ENCODE peak calls at places on chromosomes 5 and 9, in five cellular contexts. X is lung, L is fibroblast of mammary gland, P is foreskin fibroblast, I is MG63. S is an unnamed sample.

GRCh38 chr5:14386882-14387575 is 194.6 kb upstream of the OTULINL start:
- DNase-seq in X (no peak), L (no peak), P (no peak), I (no peak), S (no peak)

GRCh38 chr5:83931969-83932368 is 211.3 kb upstream of the HAPLN1 start:
- DNase-seq in X (no peak), L (no peak), P (no peak), I (no peak), S (no peak)

GRCh38 chr9:82153032-82153431 is 164.5 kb downstream of the SPATA31D1 start:
- DNase-seq in X (no peak), L (no peak), P (no peak), I (no peak), S (no peak)

GRCh38 chr5:109454726-109455505 is 45.1 kb upstream of the PJA2 start:
- DNase-seq in X (no peak), L (peak), P (peak), I (peak), S (peak)

GRCh38 chr5:15446552-15446951 is 53.4 kb upstream of the FBXL7 start:
- DNase-seq in X (no peak), L (peak), P (no peak), I (no peak), S (peak)

GRCh38 chr5:126054593-126055347 is 368.4 kb upstream of the GRAMD2B start:
- DNase-seq in X (no peak), L (no peak), P (no peak), I (no peak), S (no peak)

GRCh38 chr5:172806897-172807672 is 27.0 kb upstream of the ERGIC1 start:
- DNase-seq in X (peak), L (peak), P (peak), I (peak), S (peak)

GRCh38 chr9:95386843-95387242 is 69.3 kb upstream of the FANCC start:
- DNase-seq in X (no peak), L (no peak), P (no peak), I (no peak), S (no peak)

GRCh38 chr9:105964171-105964570 is 269.8 kb downstream of the TMEM38B start:
- DNase-seq in X (no peak), L (no peak), P (no peak), I (no peak), S (no peak)

GRCh38 chr9:110891760-110892159 is 146.5 kb downstream of the LPAR1 start:
- DNase-seq in X (no peak), L (peak), P (peak), I (no peak), S (peak)

GRCh38 chr5:62714246-62714645 is 135.6 kb downstream of the LRRC70 start:
- DNase-seq in X (no peak), L (no peak), P (no peak), I (no peak), S (no peak)

GRCh38 chr9:110095776-110096175 is 112.2 kb downstream of the C9orf152 start:
- DNase-seq in X (no peak), L (peak), P (peak), I (no peak), S (peak)

GRCh38 chr5:159826351-159827222 is 89.7 kb upstream of the ADRA1B start:
- DNase-seq in X (peak), L (peak), P (peak), I (peak), S (peak)

GRCh38 chr5:1508679-1509290 is 15.0 kb downstream of the LPCAT1 start:
- DNase-seq in X (no peak), L (no peak), P (no peak), I (peak), S (no peak)
- H3K4me3 ChIP-seq in X (no peak), L (no peak), P (no peak), I (no peak), S (no peak)

GRCh38 chr5:139787257-139787567 is 8.4 kb upstream of the PSD2 start:
- DNase-seq in X (no peak), L (no peak), P (no peak), I (no peak), S (no peak)
- H3K4me3 ChIP-seq in X (no peak), L (no peak), P (no peak), I (peak), S (no peak)

GRCh38 chr9:134226221-134226930 is 62.0 kb upstream of the RNU6ATAC start:
- DNase-seq in X (no peak), L (peak), P (peak), I (no peak), S (peak)
- H3K4me3 ChIP-seq in X (no peak), L (no peak), P (no peak), I (no peak), S (no peak)

GRCh38 chr5:180438785-180439780 is 55.1 kb upstream of the CNOT6 start:
- DNase-seq in X (no peak), L (no peak), P (no peak), I (no peak), S (no peak)
- H3K4me3 ChIP-seq in X (no peak), L (no peak), P (no peak), I (no peak), S (no peak)

GRCh38 chr5:56829137-56829536 is 13.8 kb downstream of the MAP3K1 start:
- DNase-seq in X (no peak), L (no peak), P (no peak), I (no peak), S (no peak)
- H3K4me3 ChIP-seq in X (no peak), L (no peak), P (no peak), I (no peak), S (no peak)

GRCh38 chr5:1881731-1882336 is 891 bp downstream of the IRX4 start:
- DNase-seq in X (no peak), L (no peak), P (no peak), I (no peak), S (no peak)

GRCh38 chr5:1884638-1885475 is 2.1 kb upstream of the IRX4 start:
- DNase-seq in X (no peak), L (no peak), P (no peak), I (no peak), S (no peak)

GRCh38 chr5:1882337-1883119 is at the start of gene IRX4:
- DNase-seq in X (no peak), L (peak), P (peak), I (peak), S (peak)

GRCh38 chr5:1883925-1884637 is 1.4 kb upstream of the IRX4 start:
- DNase-seq in X (no peak), L (no peak), P (no peak), I (no peak), S (no peak)

GRCh38 chr5:1883120-1883924 is 597 bp upstream of the IRX4 start:
- DNase-seq in X (no peak), L (no peak), P (no peak), I (peak), S (no peak)
- H3K4me3 ChIP-seq in X (no peak), L (no peak), P (no peak), I (peak), S (no peak)

DNA sequence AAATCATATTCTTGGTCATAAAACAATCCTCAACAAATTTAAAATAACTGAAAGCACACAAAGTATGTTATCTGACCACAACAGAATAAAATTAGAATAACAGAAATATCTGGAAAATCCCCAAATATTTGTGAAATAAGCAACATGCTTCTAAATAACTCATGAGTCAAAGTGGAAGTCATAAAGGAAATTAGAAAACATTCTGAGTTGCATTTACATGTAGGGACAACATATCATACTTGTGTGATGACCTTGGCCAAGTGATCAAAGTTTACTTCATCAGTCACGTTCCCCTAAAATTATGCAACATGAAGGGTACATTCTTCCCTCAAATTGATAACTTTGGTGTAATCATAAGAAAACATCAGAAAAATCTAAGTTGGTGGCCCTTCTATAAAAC is 64.7 kb downstream of the CSF2 start:
- DNase-seq in X (no peak), L (peak), P (peak), I (no peak), S (peak)
- H3K4me3 ChIP-seq in X (no peak), L (no peak), P (no peak), I (no peak), S (no peak)

GRCh38 chr9:136511670-136512592 is 29.1 kb upstream of the SEC16A start:
- DNase-seq in X (peak), L (no peak), P (no peak), I (no peak), S (peak)

GRCh38 chr9:136512651-136513066 is 29.8 kb upstream of the SEC16A start:
- DNase-seq in X (no peak), L (no peak), P (no peak), I (no peak), S (peak)

GRCh38 chr9:136509549-136509948 is 26.7 kb upstream of the SEC16A start:
- DNase-seq in X (no peak), L (no peak), P (no peak), I (no peak), S (no peak)

GRCh38 chr9:136510561-136510960 is 27.7 kb upstream of the SEC16A start:
- DNase-seq in X (no peak), L (no peak), P (no peak), I (no peak), S (no peak)

GRCh38 chr9:136511144-136511669 is 28.4 kb upstream of the SEC16A start:
- DNase-seq in X (no peak), L (no peak), P (no peak), I (no peak), S (no peak)
- H3K4me3 ChIP-seq in X (no peak), L (no peak), P (no peak), I (no peak), S (no peak)

DNA sequence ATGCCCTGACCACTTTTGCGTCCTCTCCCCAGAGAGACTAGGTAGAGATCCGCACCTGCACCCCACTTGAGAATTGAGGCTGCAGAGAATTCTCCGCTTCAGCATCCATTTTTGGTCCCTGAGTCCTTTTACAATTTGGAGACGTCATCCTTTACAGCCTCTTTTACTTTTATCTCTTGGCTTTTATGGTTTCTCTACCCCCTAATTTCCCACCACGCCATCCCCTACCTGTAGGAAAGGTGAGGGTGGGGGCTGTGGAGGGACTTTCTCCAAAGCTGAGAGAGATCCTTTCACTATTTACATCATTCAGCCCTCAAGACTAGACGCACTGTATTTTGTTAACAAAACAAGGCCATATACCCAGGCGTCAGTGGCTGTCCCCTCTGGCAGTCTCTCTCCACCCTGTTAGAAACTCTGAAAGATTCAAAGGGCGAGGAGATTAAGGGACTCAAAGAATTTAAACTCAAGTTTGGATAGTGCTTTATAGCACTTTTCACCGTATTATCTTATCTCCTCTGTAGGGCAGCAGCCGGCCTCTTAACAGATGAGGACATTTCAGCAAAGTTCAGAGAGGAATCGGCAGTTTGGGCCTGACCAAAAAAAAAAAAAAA is 1.7 kb downstream of the MSX2 start:
- DNase-seq in X (no peak), L (no peak), P (no peak), I (no peak), S (no peak)
- H3K4me3 ChIP-seq in X (no peak), L (peak), P (peak), I (no peak), S (no peak)

GRCh38 chr5:142601432-142601831 is 84.5 kb downstream of the FGF1 start:
- DNase-seq in X (no peak), L (no peak), P (no peak), I (no peak), S (no peak)

GRCh38 chr5:142598338-142598700 is 87.6 kb downstream of the FGF1 start:
- DNase-seq in X (no peak), L (no peak), P (no peak), I (no peak), S (no peak)

GRCh38 chr5:142602720-142603245 is 83.1 kb downstream of the FGF1 start:
- DNase-seq in X (no peak), L (no peak), P (no peak), I (no peak), S (no peak)

GRCh38 chr5:142600092-142600491 is 85.8 kb downstream of the FGF1 start:
- DNase-seq in X (no peak), L (no peak), P (no peak), I (no peak), S (no peak)

DNA sequence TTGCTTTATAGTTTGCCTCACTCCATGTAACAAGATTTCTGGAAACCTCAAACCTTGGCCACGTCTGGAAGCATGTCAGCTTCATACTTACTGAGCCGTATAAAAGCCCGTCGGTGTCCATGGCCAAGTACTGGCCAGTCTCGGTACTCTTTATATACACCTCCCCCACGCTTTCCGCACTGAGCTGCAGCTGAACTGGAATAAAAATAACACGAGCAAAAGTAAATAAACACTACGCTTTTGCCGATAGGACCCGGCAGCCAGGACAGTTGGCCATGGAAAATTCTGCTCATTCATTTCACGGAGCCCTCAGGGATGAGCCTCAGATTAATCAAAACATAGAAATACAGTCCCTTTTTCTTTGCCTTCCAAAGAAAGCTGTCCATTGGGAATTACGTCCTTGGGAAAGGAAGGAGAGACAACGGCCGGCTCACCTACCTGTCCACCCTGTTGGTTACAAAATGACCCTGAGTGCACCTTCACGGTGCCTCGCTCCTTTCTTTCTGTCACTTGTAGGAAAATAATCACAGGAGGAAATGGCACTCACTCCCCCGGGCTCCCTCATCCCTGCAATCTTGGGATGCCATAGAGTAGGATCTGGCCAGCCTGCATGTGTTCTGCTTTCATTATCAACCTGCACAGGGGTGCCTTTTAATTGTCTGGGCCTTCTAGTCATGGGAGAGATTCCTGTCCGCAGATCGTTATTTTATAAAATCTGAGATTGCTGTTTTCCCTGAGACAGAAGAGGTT is 85.1 kb downstream of the FGF1 start:
- DNase-seq in X (no peak), L (peak), P (peak), I (peak), S (peak)
- H3K4me3 ChIP-seq in X (no peak), L (peak), P (peak), I (peak), S (peak)